ENCODE peak calls at places on chromosomes 2 and 18, in ten cellular contexts. L, P, Y, X, W, K, T, R, Q and J are unnamed samples.

GRCh38 chr2:183166210-183166609 is 42.0 kb downstream of the NUP35 start:
- DNase-seq in T (no peak), X (no peak), K (no peak), W (no peak), P (no peak), Y (no peak), L (no peak), Q (no peak), R (no peak), J (no peak)

GRCh38 chr18:49839012-49839411 is 25.7 kb upstream of the ACAA2 start:
- DNase-seq in L (no peak), X (no peak), T (peak; percentile 87), W (peak; percentile 39), Q (no peak), Y (no peak), K (no peak), R (no peak), P (peak; percentile 69), J (no peak)

GRCh38 chr18:68219867-68220266 is 495.0 kb downstream of the TMX3 start:
- DNase-seq in T (peak; percentile 73), Q (no peak), Y (no peak), R (no peak), K (no peak), P (no peak), X (no peak), L (peak; percentile 31), W (no peak), J (no peak)

GRCh38 chr2:46180189-46180588 is 117.0 kb upstream of the EPAS1 start:
- DNase-seq in P (no peak), X (no peak), Q (no peak), R (no peak), L (no peak), K (no peak), Y (no peak), W (no peak), T (no peak), J (no peak)

GRCh38 chr18:41617592-41617991 is 337.4 kb upstream of the PIK3C3 start:
- DNase-seq in Y (no peak), W (no peak), T (no peak), K (no peak), L (no peak), R (no peak), P (no peak), X (no peak), Q (no peak), J (no peak)

GRCh38 chr2:197888322-197888721 is 83.9 kb downstream of the PLCL1 start:
- DNase-seq in P (no peak), R (no peak), K (no peak), W (no peak), X (no peak), T (no peak), Y (no peak), Q (no peak), L (no peak), J (no peak)

GRCh38 chr2:62787381-62787780 is 81.9 kb downstream of the EHBP1 start:
- DNase-seq in Y (no peak), Q (no peak), T (peak; percentile 47), X (no peak), K (no peak), R (no peak), P (peak; percentile 50), W (peak; percentile 50), L (no peak), J (peak; percentile 37)

GRCh38 chr2:55786286-55786685 is 92.6 kb upstream of the PNPT1 start:
- DNase-seq in W (no peak), K (no peak), L (no peak), R (no peak), P (no peak), T (no peak), X (no peak), Y (no peak), Q (no peak), J (no peak)

GRCh38 chr2:217366246-217366645 is 506.4 kb upstream of the TNP1 start:
- DNase-seq in K (no peak), Y (no peak), Q (no peak), R (no peak), T (no peak), X (no peak), W (no peak), L (no peak), P (no peak), J (no peak)

GRCh38 chr2:202261531-202261930 is 4.0 kb upstream of the NOP58 start:
- DNase-seq in R (no peak), T (peak; percentile 42), P (no peak), W (peak; percentile 32), Y (no peak), K (no peak), L (no peak), Q (no peak), X (no peak), J (no peak)

GRCh38 chr2:217901826-217902225 is 101.0 kb downstream of the TNS1 start:
- DNase-seq in K (no peak), P (no peak), Y (no peak), W (peak; percentile 69), X (peak; percentile 65), L (peak; percentile 17), Q (no peak), T (peak; percentile 87), R (peak; percentile 59), J (no peak)

GRCh38 chr18:24395049-24395780 is 2.4 kb downstream of the OSBPL1A start:
- DNase-seq in W (no peak), K (no peak), R (no peak), L (peak; percentile 3), T (no peak), P (no peak), X (no peak), Q (no peak), Y (no peak), J (no peak)

GRCh38 chr2:56099967-56100366 is 83.8 kb upstream of the CCDC85A start:
- DNase-seq in R (no peak), P (no peak), Q (no peak), X (no peak), K (no peak), W (no peak), Y (no peak), T (no peak), L (no peak), J (no peak)

GRCh38 chr2:238344035-238344434 is 23.7 kb downstream of the TRAF3IP1 start:
- DNase-seq in X (no peak), R (no peak), L (no peak), W (no peak), Q (no peak), T (peak; percentile 12), P (no peak), K (no peak), Y (no peak), J (no peak)

GRCh38 chr2:216081487-216082387 is at the start of the genes PECR and TMEM169:
- DNase-seq in K (peak; percentile 82), L (no peak), X (peak; percentile 82), P (peak; percentile 71), R (no peak), Q (peak; percentile 89), T (peak; percentile 64), W (peak; percentile 70), Y (peak; percentile 48), J (peak; percentile 88)

GRCh38 chr2:220315098-220315785 is 687.8 kb downstream of the SLC4A3 start:
- DNase-seq in X (peak; percentile 25), L (no peak), Q (no peak), R (no peak), K (no peak), Y (no peak), T (no peak), P (no peak), W (no peak), J (no peak)

GRCh38 chr2:108587621-108588020 is 53.4 kb downstream of the LIMS1 start:
- DNase-seq in K (no peak), P (peak; percentile 86), Q (no peak), R (no peak), T (peak; percentile 95), W (peak; percentile 39), Y (no peak), L (no peak), X (peak; percentile 76), J (no peak)

GRCh38 chr2:86068098-86069047 is 37.3 kb downstream of the POLR1A start:
- DNase-seq in R (no peak), K (peak; percentile 56), T (peak; percentile 68), Y (no peak), W (peak; percentile 29), P (peak; percentile 60), Q (no peak), L (no peak), X (no peak), J (peak; percentile 71)

GRCh38 chr2:54901224-54901986 is 148.8 kb downstream of the RTN4 start:
- DNase-seq in Q (no peak), W (no peak), X (no peak), L (no peak), R (no peak), P (no peak), Y (no peak), K (no peak), T (no peak), J (no peak)

GRCh38 chr2:238989484-238989883 is 141.6 kb downstream of the TWIST2 start:
- DNase-seq in T (no peak), X (no peak), Y (no peak), Q (peak; percentile 49), W (no peak), L (no peak), K (no peak), P (no peak), R (no peak), J (no peak)

GRCh38 chr2:172082105-172082943 is 3.0 kb upstream of the DLX1 start:
- DNase-seq in Y (no peak), K (no peak), P (no peak), X (no peak), Q (no peak), W (no peak), T (no peak), L (no peak), R (no peak), J (no peak)

GRCh38 chr2:153404792-153405191 is 73.8 kb downstream of the RPRM start:
- DNase-seq in Y (no peak), P (no peak), W (no peak), Q (no peak), X (no peak), K (no peak), R (no peak), L (no peak), T (no peak), J (no peak)

GRCh38 chr2:74632939-74633312 is 15.2 kb downstream of the M1AP start:
- DNase-seq in P (no peak), X (no peak), T (no peak), W (no peak), Q (no peak), K (no peak), R (no peak), L (no peak), Y (no peak), J (no peak)

GRCh38 chr2:189549440-189549832 is 31.1 kb downstream of the SLC40A1 start:
- DNase-seq in K (no peak), R (peak; percentile 16), L (peak; percentile 48), W (no peak), Q (peak; percentile 69), T (peak; percentile 65), X (peak; percentile 34), Y (no peak), P (no peak), J (no peak)

GRCh38 chr2:19350678-19351401 is 7.6 kb downstream of the OSR1 start:
- DNase-seq in X (no peak), R (no peak), L (no peak), Q (no peak), P (no peak), Y (no peak), K (no peak), T (no peak), W (no peak), J (no peak)